ENCODE peak calls at places on chromosome 16, in eight cellular contexts. V, S, O, Y, C, K, X and P are unnamed samples.

GRCh38 chr16:31301708-31302400 is 42.1 kb downstream of the ITGAM start:
- DNase-seq in X (no peak), C (no peak), S (no peak), V (peak), O (no peak), K (no peak), Y (peak), P (no peak)

GRCh38 chr16:53043986-53044571 is 8.6 kb downstream of the CHD9NB start:
- DNase-seq in X (peak), S (peak), Y (peak), V (no peak), K (no peak), C (no peak), O (no peak), P (no peak)

GRCh38 chr16:84599528-84600202 is 18.2 kb downstream of the COTL1 start:
- DNase-seq in X (no peak), K (peak), O (no peak), S (peak), Y (peak), V (peak), C (peak), P (peak)

GRCh38 chr16:27762441-27762840 is 212.5 kb downstream of the KATNIP start:
- DNase-seq in O (no peak), V (no peak), Y (peak), K (no peak), X (no peak), C (no peak), S (no peak), P (no peak)

GRCh38 chr16:24773771-24774427 is 44.4 kb downstream of the TNRC6A start:
- DNase-seq in C (no peak), S (no peak), Y (no peak), X (no peak), K (no peak), O (no peak), V (no peak), P (no peak)

GRCh38 chr16:66618588-66618987 is 14.1 kb downstream of the CMTM3 start:
- DNase-seq in Y (peak), X (no peak), O (no peak), C (no peak), S (no peak), V (peak), K (no peak), P (peak)

GRCh38 chr16:57041182-57042156 is 50.9 kb upstream of the CPNE2 start:
- DNase-seq in K (no peak), X (no peak), O (peak), V (no peak), Y (peak), S (no peak), C (no peak), P (no peak)

GRCh38 chr16:4697867-4698291 is 4.5 kb downstream of the NUDT16L1 start:
- DNase-seq in O (no peak), K (no peak), V (no peak), Y (no peak), S (no peak), X (no peak), C (no peak), P (no peak)

GRCh38 chr16:70750893-70751467 is 50.0 kb downstream of the VAC14 start:
- DNase-seq in X (peak), C (peak), S (no peak), K (no peak), O (no peak), Y (peak), V (peak), P (peak)

GRCh38 chr16:49854227-49855203 is 1.4 kb downstream of the ZNF423 start:
- DNase-seq in C (peak), S (peak), Y (no peak), O (no peak), K (no peak), V (no peak), X (no peak), P (peak)

GRCh38 chr16:15509051-15509592 is 74.7 kb downstream of the BMERB1 start:
- DNase-seq in C (no peak), Y (peak), K (no peak), O (no peak), S (no peak), X (peak), V (no peak), P (no peak)

GRCh38 chr16:8505327-8505991 is 84.9 kb downstream of the TMEM114 start:
- DNase-seq in S (no peak), O (no peak), K (no peak), C (no peak), Y (no peak), V (no peak), X (no peak), P (no peak)

GRCh38 chr16:70803354-70803753 is 2.4 kb upstream of the VAC14 start:
- DNase-seq in O (no peak), K (no peak), X (no peak), Y (peak), S (no peak), V (peak), C (no peak), P (no peak)

GRCh38 chr16:89120281-89120680 is 26.6 kb downstream of the ACSF3 start:
- DNase-seq in V (no peak), Y (no peak), O (no peak), C (no peak), X (no peak), S (no peak), K (no peak), P (no peak)

GRCh38 chr16:46830417-46830901 is 521 bp downstream of the C16orf87 start:
- DNase-seq in S (peak), V (peak), C (peak), K (no peak), O (no peak), X (no peak), Y (no peak), P (peak)

GRCh38 chr16:87948119-87948545 is 3.1 kb upstream of the BANP start:
- DNase-seq in Y (no peak), C (no peak), X (no peak), K (no peak), O (no peak), S (no peak), V (no peak), P (no peak)

GRCh38 chr16:6682142-6682811 is 650.4 kb upstream of the RBFOX1 start:
- DNase-seq in V (no peak), Y (no peak), S (peak), C (peak), O (no peak), K (peak), X (no peak), P (peak)

GRCh38 chr16:11076259-11077018 is 132.1 kb downstream of the CLEC16A start:
- DNase-seq in K (no peak), O (peak), V (no peak), S (no peak), Y (no peak), X (no peak), C (no peak), P (no peak)

GRCh38 chr16:86298166-86299131 is 211.9 kb upstream of the FOXF1 start:
- DNase-seq in K (no peak), Y (peak), C (no peak), S (peak), V (peak), O (no peak), X (no peak), P (no peak)

GRCh38 chr16:11072420-11073153 is 128.2 kb downstream of the CLEC16A start:
- DNase-seq in Y (no peak), S (no peak), V (no peak), K (no peak), X (no peak), C (no peak), O (no peak), P (no peak)

GRCh38 chr16:51276335-51276734 is 125.3 kb upstream of the SALL1 start:
- DNase-seq in O (no peak), C (no peak), X (no peak), V (peak), S (no peak), K (peak), Y (no peak), P (no peak)

GRCh38 chr16:62870554-62870953 is 834.3 kb upstream of the CDH8 start:
- DNase-seq in O (no peak), S (no peak), K (no peak), V (no peak), C (no peak), Y (no peak), X (no peak), P (no peak)

GRCh38 chr16:76222087-76222486 is 55.1 kb upstream of the CNTNAP4 start:
- DNase-seq in O (no peak), X (no peak), Y (no peak), C (no peak), V (no peak), S (no peak), K (no peak), P (no peak)

GRCh38 chr16:77531741-77532140 is 96.9 kb upstream of the ADAMTS18 start:
- DNase-seq in S (no peak), O (no peak), C (no peak), V (peak), X (no peak), Y (peak), K (no peak), P (peak)

GRCh38 chr16:56423584-56424403 is 1.6 kb downstream of the AMFR start:
- DNase-seq in Y (peak), X (no peak), K (no peak), O (no peak), S (peak), V (no peak), C (no peak), P (peak)

GRCh38 chr16:15639061-15639568 is 3.8 kb downstream of the MARF1 start:
- DNase-seq in X (no peak), S (no peak), V (no peak), C (no peak), Y (no peak), K (no peak), O (no peak), P (no peak)

GRCh38 chr16:23270654-23271053 is 31.4 kb upstream of the SCNN1B start:
- DNase-seq in V (no peak), K (no peak), O (no peak), X (no peak), Y (no peak), C (no peak), S (no peak), P (no peak)

GRCh38 chr16:49484454-49484853 is 110.8 kb downstream of the C16orf78 start:
- DNase-seq in K (peak), V (no peak), Y (peak), S (peak), O (no peak), X (peak), C (peak), P (peak)